ENCODE peak calls at places on chromosomes 13 and 19, in nine cellular contexts. F is Daoy, Q is HS-27A, H is pancreas, J is fibroblast of pulmonary artery, L is ecto neural progenitor cell, V is ACHN, R is H9, X is astrocyte of the spinal cord. T is an unnamed sample.

GRCh38 chr19:10796653-10797052 is 39.4 kb downstream of the TMED1 start:
- DNase-seq in F (no peak), Q (no peak), H (no peak), J (no peak), L (no peak), V (no peak), R (no peak), X (no peak), T (no peak)

GRCh38 chr13:34941436-34941834 is 635 bp upstream of the NBEA start:
- DNase-seq in F (no peak), Q (no peak), H (no peak), J (no peak), L (no peak), V (no peak), R (no peak), X (no peak), T (no peak)

GRCh38 chr19:50906217-50906616 is 5.0 kb downstream of the KLK4 start:
- DNase-seq in F (peak; percentile 58), Q (no peak), H (no peak), J (peak; percentile 21), L (peak; percentile 67), V (peak; percentile 40), R (peak; percentile 77), X (no peak), T (peak; percentile 52)

GRCh38 chr19:35350591-35350990 is 2.9 kb downstream of the FFAR1 start:
- DNase-seq in F (no peak), Q (no peak), H (no peak), J (no peak), L (peak; percentile 38), V (no peak), R (peak; percentile 19), X (no peak), T (no peak)

GRCh38 chr19:51503428-51503827 is 1.8 kb upstream of the SIGLEC12 start:
- DNase-seq in F (no peak), Q (no peak), H (no peak), J (no peak), L (no peak), V (no peak), R (no peak), X (no peak), T (no peak)

GRCh38 chr19:53864308-53864836 is 3.3 kb upstream of the MYADM start:
- DNase-seq in F (no peak), Q (no peak), H (no peak), J (no peak), L (no peak), V (no peak), R (no peak), X (no peak), T (no peak)

GRCh38 chr13:56501750-56502149 is 639.0 kb upstream of the PRR20A start:
- DNase-seq in F (no peak), Q (no peak), H (no peak), J (no peak), L (no peak), V (no peak), R (no peak), X (no peak), T (no peak)

GRCh38 chr19:11151181-11151580 is 4.4 kb downstream of the SPC24 start:
- DNase-seq in F (no peak), Q (no peak), H (no peak), J (no peak), L (no peak), V (no peak), R (no peak), X (peak; percentile 84), T (no peak)

GRCh38 chr19:720691-721160 is 12.0 kb downstream of the PALM start:
- DNase-seq in F (no peak), Q (no peak), H (peak; percentile 76), J (no peak), L (no peak), V (no peak), R (no peak), X (no peak), T (no peak)

GRCh38 chr13:39877134-39877533 is 221.7 kb downstream of the COG6 start:
- DNase-seq in F (no peak), Q (no peak), H (no peak), J (no peak), L (no peak), V (no peak), R (no peak), X (no peak), T (peak; percentile 59)

GRCh38 chr19:35404879-35405622 is 34.2 kb downstream of the GPR42 start:
- DNase-seq in F (peak; percentile 94), Q (peak; percentile 69), H (no peak), J (peak; percentile 90), L (no peak), V (peak; percentile 27), R (no peak), X (peak; percentile 3), T (peak; percentile 1)

GRCh38 chr13:45584816-45585215 is 30.7 kb downstream of the ERICH6B start:
- DNase-seq in F (no peak), Q (no peak), H (no peak), J (no peak), L (no peak), V (peak; percentile 3), R (peak; percentile 43), X (no peak), T (no peak)

T was measured in dermis blood vessel endothelial cell.